ENCODE peak calls at places on chromosomes 12 and 14, in six cellular contexts. One of them, this sample, is unnamed.

GRCh38 chr12:114529956-114530355 is 124.0 kb upstream of the TBX5 start:
- DNase-seq in effector CD4-positive, alpha-beta T cell: no peak
- DNase-seq in NCI-H345: no peak
- DNase-seq in GM23338: no peak
- DNase-seq in activated T-helper 9 cell treated with anti-CD3 and anti-CD28 coated beads, Interleukin-2, amount 50 U/mL, for 16 hours: no peak
- DNase-seq in NCI-H146: no peak
- DNase-seq in this sample: no peak

GRCh38 chr12:48824112-48824511 is 5.8 kb downstream of the CACNB3 start:
- DNase-seq in effector CD4-positive, alpha-beta T cell: no peak
- DNase-seq in NCI-H345: no peak
- DNase-seq in GM23338: peak; percentile 83
- DNase-seq in activated T-helper 9 cell treated with anti-CD3 and anti-CD28 coated beads, Interleukin-2, amount 50 U/mL, for 16 hours: peak; percentile 15
- DNase-seq in NCI-H146: no peak
- DNase-seq in this sample: peak; percentile 94

GRCh38 chr12:7369274-7369729 is 65.4 kb downstream of the ACSM4 start:
- DNase-seq in effector CD4-positive, alpha-beta T cell: no peak
- DNase-seq in NCI-H345: no peak
- DNase-seq in GM23338: no peak
- DNase-seq in activated T-helper 9 cell treated with anti-CD3 and anti-CD28 coated beads, Interleukin-2, amount 50 U/mL, for 16 hours: no peak
- DNase-seq in NCI-H146: peak; percentile 22
- DNase-seq in this sample: peak; percentile 89

GRCh38 chr12:110007874-110008273 is 8.6 kb downstream of the ANKRD13A start:
- DNase-seq in effector CD4-positive, alpha-beta T cell: no peak
- DNase-seq in NCI-H345: no peak
- DNase-seq in GM23338: no peak
- DNase-seq in activated T-helper 9 cell treated with anti-CD3 and anti-CD28 coated beads, Interleukin-2, amount 50 U/mL, for 16 hours: no peak
- DNase-seq in NCI-H146: no peak
- DNase-seq in this sample: no peak

GRCh38 chr12:112898380-112898779 is 8.4 kb upstream of the OAS1 start:
- DNase-seq in effector CD4-positive, alpha-beta T cell: no peak
- DNase-seq in NCI-H345: no peak
- DNase-seq in GM23338: no peak
- DNase-seq in activated T-helper 9 cell treated with anti-CD3 and anti-CD28 coated beads, Interleukin-2, amount 50 U/mL, for 16 hours: no peak
- DNase-seq in NCI-H146: no peak
- DNase-seq in this sample: no peak

GRCh38 chr12:2397356-2398045 is 344.7 kb downstream of the CACNA1C start:
- DNase-seq in effector CD4-positive, alpha-beta T cell: no peak
- DNase-seq in NCI-H345: no peak
- DNase-seq in GM23338: no peak
- DNase-seq in activated T-helper 9 cell treated with anti-CD3 and anti-CD28 coated beads, Interleukin-2, amount 50 U/mL, for 16 hours: no peak
- DNase-seq in NCI-H146: no peak
- DNase-seq in this sample: peak; percentile 98

GRCh38 chr12:123478762-123479161 is 20.8 kb downstream of the SNRNP35 start:
- DNase-seq in effector CD4-positive, alpha-beta T cell: no peak
- DNase-seq in NCI-H345: no peak
- DNase-seq in GM23338: no peak
- DNase-seq in activated T-helper 9 cell treated with anti-CD3 and anti-CD28 coated beads, Interleukin-2, amount 50 U/mL, for 16 hours: no peak
- DNase-seq in NCI-H146: no peak
- DNase-seq in this sample: no peak

GRCh38 chr12:106081606-106082005 is 57.1 kb downstream of the NUAK1 start:
- DNase-seq in effector CD4-positive, alpha-beta T cell: no peak
- DNase-seq in NCI-H345: no peak
- DNase-seq in GM23338: no peak
- DNase-seq in activated T-helper 9 cell treated with anti-CD3 and anti-CD28 coated beads, Interleukin-2, amount 50 U/mL, for 16 hours: no peak
- DNase-seq in NCI-H146: no peak
- DNase-seq in this sample: no peak

GRCh38 chr12:102958830-102959176 is 1.3 kb downstream of the ASCL1 start:
- DNase-seq in effector CD4-positive, alpha-beta T cell: no peak
- DNase-seq in NCI-H345: no peak
- DNase-seq in GM23338: no peak
- DNase-seq in activated T-helper 9 cell treated with anti-CD3 and anti-CD28 coated beads, Interleukin-2, amount 50 U/mL, for 16 hours: no peak
- DNase-seq in NCI-H146: no peak
- DNase-seq in this sample: no peak

GRCh38 chr14:20684662-20685456 is 499 bp downstream of the RNASE4 start:
- DNase-seq in effector CD4-positive, alpha-beta T cell: no peak
- DNase-seq in NCI-H345: no peak
- DNase-seq in GM23338: peak; percentile 66
- DNase-seq in activated T-helper 9 cell treated with anti-CD3 and anti-CD28 coated beads, Interleukin-2, amount 50 U/mL, for 16 hours: no peak
- DNase-seq in NCI-H146: no peak
- DNase-seq in this sample: peak; percentile 49

GRCh38 chr12:50633950-50634349 is 129.2 kb downstream of the DIP2B start:
- DNase-seq in effector CD4-positive, alpha-beta T cell: no peak
- DNase-seq in NCI-H345: no peak
- DNase-seq in GM23338: no peak
- DNase-seq in activated T-helper 9 cell treated with anti-CD3 and anti-CD28 coated beads, Interleukin-2, amount 50 U/mL, for 16 hours: no peak
- DNase-seq in NCI-H146: no peak
- DNase-seq in this sample: no peak

GRCh38 chr14:81268016-81268416 is 47.3 kb upstream of the GTF2A1 start:
- DNase-seq in effector CD4-positive, alpha-beta T cell: no peak
- DNase-seq in NCI-H345: no peak
- DNase-seq in GM23338: peak; percentile 33
- DNase-seq in activated T-helper 9 cell treated with anti-CD3 and anti-CD28 coated beads, Interleukin-2, amount 50 U/mL, for 16 hours: no peak
- DNase-seq in NCI-H146: no peak
- DNase-seq in this sample: peak; percentile 28

GRCh38 chr12:37547611-37548010 is 769.0 kb upstream of the ALG10B start:
- DNase-seq in effector CD4-positive, alpha-beta T cell: no peak
- DNase-seq in NCI-H345: no peak
- DNase-seq in GM23338: no peak
- DNase-seq in activated T-helper 9 cell treated with anti-CD3 and anti-CD28 coated beads, Interleukin-2, amount 50 U/mL, for 16 hours: no peak
- DNase-seq in NCI-H146: peak; percentile 9
- DNase-seq in this sample: no peak

GRCh38 chr12:144650-145284 is 69.2 kb downstream of the SLC6A12 start:
- DNase-seq in effector CD4-positive, alpha-beta T cell: no peak
- DNase-seq in NCI-H345: no peak
- DNase-seq in GM23338: no peak
- DNase-seq in activated T-helper 9 cell treated with anti-CD3 and anti-CD28 coated beads, Interleukin-2, amount 50 U/mL, for 16 hours: no peak
- DNase-seq in NCI-H146: peak; percentile 61
- DNase-seq in this sample: peak; percentile 62

GRCh38 chr12:118334241-118334640 is 38.5 kb downstream of the TAOK3 start:
- DNase-seq in effector CD4-positive, alpha-beta T cell: no peak
- DNase-seq in NCI-H345: no peak
- DNase-seq in GM23338: no peak
- DNase-seq in activated T-helper 9 cell treated with anti-CD3 and anti-CD28 coated beads, Interleukin-2, amount 50 U/mL, for 16 hours: no peak
- DNase-seq in NCI-H146: no peak
- DNase-seq in this sample: no peak

GRCh38 chr14:30874120-30874998 is at the start of gene COCH:
- DNase-seq in effector CD4-positive, alpha-beta T cell: no peak
- DNase-seq in NCI-H345: peak; percentile 73
- DNase-seq in GM23338: peak; percentile 74
- DNase-seq in activated T-helper 9 cell treated with anti-CD3 and anti-CD28 coated beads, Interleukin-2, amount 50 U/mL, for 16 hours: no peak
- DNase-seq in NCI-H146: peak; percentile 79
- DNase-seq in this sample: peak; percentile 7

GRCh38 chr12:98352218-98352811 is 163.1 kb upstream of the TMPO start:
- DNase-seq in effector CD4-positive, alpha-beta T cell: no peak
- DNase-seq in NCI-H345: no peak
- DNase-seq in GM23338: no peak
- DNase-seq in activated T-helper 9 cell treated with anti-CD3 and anti-CD28 coated beads, Interleukin-2, amount 50 U/mL, for 16 hours: no peak
- DNase-seq in NCI-H146: peak; percentile 44
- DNase-seq in this sample: peak; percentile 47

This sample was measured in SW480.